ENCODE peak calls at places on chromosomes 7 and 10, in four cellular contexts. One of them, this sample, is unnamed. For H3K4me1, the result is how much of the 10 kb centered on the place peaks cover.

GRCh38 chr7:138097064-138097741 is 20.9 kb downstream of the AKR1D1 start:
- DNase-seq in HCT116: peak
- DNase-seq in K562: peak
- DNase-seq in HepG2: peak
- DNase-seq in this sample: no peak

GRCh38 chr10:43137701-43137970 is 609 bp upstream of the CSGALNACT2 start:
- DNase-seq in HCT116: no peak
- DNase-seq in K562: peak
- DNase-seq in HepG2: peak
- DNase-seq in this sample: no peak

GRCh38 chr10:101321073-101321472 is 32.9 kb upstream of the BTRC start:
- DNase-seq in HCT116: no peak
- DNase-seq in K562: no peak
- DNase-seq in HepG2: no peak
- DNase-seq in this sample: no peak

GRCh38 chr10:119859422-119860258 is 13.0 kb downstream of the MCMBP start:
- DNase-seq in HCT116: peak
- DNase-seq in K562: no peak
- DNase-seq in HepG2: peak
- DNase-seq in this sample: no peak

GRCh38 chr10:21627331-21627730 is 93.3 kb downstream of the MLLT10 start:
- DNase-seq in HCT116: no peak
- DNase-seq in K562: no peak
- DNase-seq in HepG2: no peak
- DNase-seq in this sample: no peak

GRCh38 chr10:32055478-32056135 is 618 bp downstream of the KIF5B start:
- DNase-seq in HCT116: no peak
- DNase-seq in K562: peak
- DNase-seq in HepG2: peak
- DNase-seq in this sample: no peak

GRCh38 chr10:121270906-121271305 is 327.3 kb downstream of the FGFR2 start:
- DNase-seq in HCT116: no peak
- DNase-seq in K562: no peak
- DNase-seq in HepG2: no peak
- DNase-seq in this sample: no peak

GRCh38 chr10:99394256-99394655 is 36.2 kb downstream of the GOT1 start:
- DNase-seq in HCT116: no peak
- DNase-seq in K562: no peak
- DNase-seq in HepG2: no peak
- DNase-seq in this sample: no peak

GRCh38 chr7:52723606-52724005 is 311.8 kb upstream of the POM121L12 start:
- DNase-seq in HCT116: no peak
- DNase-seq in K562: no peak
- DNase-seq in HepG2: no peak
- DNase-seq in this sample: no peak

GRCh38 chr10:3294919-3295318 is 122.3 kb upstream of the PITRM1 start:
- DNase-seq in HCT116: no peak
- DNase-seq in K562: no peak
- DNase-seq in HepG2: peak
- DNase-seq in this sample: no peak

GRCh38 chr10:101301111-101301731 is 52.7 kb upstream of the BTRC start:
- DNase-seq in HCT116: peak
- DNase-seq in K562: peak
- DNase-seq in HepG2: peak
- DNase-seq in this sample: no peak

GRCh38 chr10:103921750-103922195 is 3.8 kb upstream of the STN1 start:
- DNase-seq in HCT116: peak
- DNase-seq in K562: peak
- DNase-seq in HepG2: peak
- DNase-seq in this sample: no peak

GRCh38 chr7:142000244-142000643 is 4.6 kb downstream of the MGAM start:
- DNase-seq in HCT116: no peak
- DNase-seq in K562: no peak
- DNase-seq in HepG2: no peak
- DNase-seq in this sample: no peak

DNA sequence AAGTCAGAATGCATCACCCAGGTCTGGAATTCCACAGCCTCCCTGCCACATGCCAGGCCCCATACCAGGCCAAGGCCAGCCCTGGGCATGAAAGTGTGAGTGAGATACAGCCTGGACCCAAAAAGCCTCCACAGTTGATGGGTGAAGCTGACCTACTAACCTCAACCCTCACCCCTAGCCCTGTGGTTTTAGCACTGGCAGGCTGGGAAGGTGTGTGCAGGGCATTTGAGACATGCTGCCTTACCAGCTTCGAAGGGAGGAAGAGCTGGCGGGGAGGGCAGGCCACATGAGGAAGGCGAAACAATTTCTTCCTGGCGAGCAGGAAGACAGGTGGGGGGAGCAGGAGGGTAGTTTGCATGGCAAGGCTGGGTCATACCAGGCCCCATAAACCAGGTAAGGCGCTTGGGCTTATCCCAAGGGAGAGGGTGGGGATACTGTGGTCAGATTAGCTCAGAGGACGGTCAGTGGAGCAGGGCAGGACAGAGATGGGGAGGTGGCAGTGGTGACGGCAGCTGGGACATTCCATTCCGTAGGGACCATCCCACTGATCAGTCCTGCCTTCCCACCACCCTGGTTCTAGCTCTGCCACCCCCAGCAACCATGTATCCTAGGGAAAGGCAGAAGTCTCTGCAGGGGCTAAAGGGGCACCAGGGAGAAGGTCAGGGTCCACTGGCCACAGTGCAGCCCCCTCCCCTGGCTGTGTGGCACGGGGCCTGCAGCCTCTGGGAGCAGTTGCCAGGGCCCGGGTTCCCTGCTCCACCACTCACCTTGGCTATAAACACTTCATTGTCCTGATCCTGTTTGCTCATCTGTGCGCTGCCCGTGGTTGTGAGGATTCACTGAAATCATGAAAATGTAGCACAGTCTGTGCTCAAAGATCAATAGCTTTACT is 155.8 kb downstream of the NRF1 start:
- DNase-seq in HCT116: no peak
- DNase-seq in K562: no peak
- DNase-seq in HepG2: no peak
- DNase-seq in this sample: no peak
- TF ChIP-seq TCF7L2 in HCT116: no peak
- TF ChIP-seq TCF7L2 in K562: no peak
- TF ChIP-seq TCF7L2 in HepG2: no peak
- TF ChIP-seq TCF7L2 in this sample: no peak

GRCh38 chr10:5895365-5895764 is 5.3 kb downstream of the FBH1 start:
- DNase-seq in HCT116: no peak
- DNase-seq in K562: no peak
- DNase-seq in HepG2: no peak
- DNase-seq in this sample: no peak

GRCh38 chr10:5895804-5896203 is 5.8 kb downstream of the FBH1 start:
- DNase-seq in HCT116: no peak
- DNase-seq in K562: no peak
- DNase-seq in HepG2: no peak
- DNase-seq in this sample: no peak

GRCh38 chr10:5894458-5894857 is 4.4 kb downstream of the FBH1 start:
- DNase-seq in HCT116: no peak
- DNase-seq in K562: no peak
- DNase-seq in HepG2: no peak
- DNase-seq in this sample: no peak

GRCh38 chr10:5896208-5896607 is 6.2 kb downstream of the FBH1 start:
- DNase-seq in HCT116: no peak
- DNase-seq in K562: no peak
- DNase-seq in HepG2: no peak
- DNase-seq in this sample: no peak

GRCh38 chr10:5894873-5895272 is 4.8 kb downstream of the FBH1 start:
- DNase-seq in HCT116: no peak
- DNase-seq in K562: peak
- DNase-seq in HepG2: no peak
- DNase-seq in this sample: no peak
- H3K4me1 ChIP-seq in HCT116: under half
- H3K4me1 ChIP-seq in K562: half or more
- H3K4me1 ChIP-seq in HepG2: under half
- H3K4me1 ChIP-seq in this sample: under half

DNA sequence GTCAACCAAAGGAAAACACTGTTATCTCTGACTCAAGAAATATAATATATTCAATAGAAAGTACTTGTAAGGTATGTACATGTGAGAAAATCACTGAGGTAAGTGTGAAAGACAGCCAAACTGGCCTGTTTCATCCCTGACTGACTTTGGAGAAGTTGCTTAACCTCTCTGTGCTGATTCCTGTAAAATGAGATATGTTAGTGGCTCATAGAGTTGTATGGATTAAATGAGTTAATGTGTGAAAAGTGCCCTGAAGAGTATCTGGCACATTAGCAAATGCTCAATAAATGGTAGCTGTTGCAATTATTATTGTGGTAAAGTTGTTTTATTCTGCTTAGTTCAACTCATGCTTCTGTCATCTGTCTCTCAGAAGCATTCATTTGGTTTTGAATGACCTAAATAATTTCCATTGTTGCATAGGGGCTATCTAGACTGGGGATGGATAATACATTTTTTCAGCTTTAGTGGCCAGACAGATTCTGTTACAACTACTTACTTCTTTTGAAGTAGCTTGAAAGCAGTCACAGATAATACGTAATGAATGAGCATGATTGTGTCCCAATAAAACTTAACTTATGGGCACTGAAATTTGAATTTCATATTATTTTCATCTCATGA is 84.3 kb downstream of the SKAP2 start:
- DNase-seq in HCT116: no peak
- DNase-seq in K562: no peak
- DNase-seq in HepG2: no peak
- DNase-seq in this sample: no peak
- TF ChIP-seq TCF7L2 in HCT116: no peak
- TF ChIP-seq TCF7L2 in K562: no peak
- TF ChIP-seq TCF7L2 in HepG2: no peak
- TF ChIP-seq TCF7L2 in this sample: no peak

GRCh38 chr10:50554381-50554994 is 69.3 kb downstream of the SGMS1 start:
- DNase-seq in HCT116: no peak
- DNase-seq in K562: no peak
- DNase-seq in HepG2: no peak
- DNase-seq in this sample: no peak
- H3K4me1 ChIP-seq in HCT116: under half
- H3K4me1 ChIP-seq in K562: half or more
- H3K4me1 ChIP-seq in HepG2: under half
- H3K4me1 ChIP-seq in this sample: under half

GRCh38 chr7:144397086-144397485 is 6.4 kb downstream of the NOBOX start:
- DNase-seq in HCT116: no peak
- DNase-seq in K562: no peak
- DNase-seq in HepG2: no peak
- DNase-seq in this sample: no peak

GRCh38 chr7:144399946-144400345 is 3.5 kb downstream of the NOBOX start:
- DNase-seq in HCT116: no peak
- DNase-seq in K562: no peak
- DNase-seq in HepG2: no peak
- DNase-seq in this sample: no peak

GRCh38 chr7:144401490-144401889 is 2.0 kb downstream of the NOBOX start:
- DNase-seq in HCT116: no peak
- DNase-seq in K562: no peak
- DNase-seq in HepG2: no peak
- DNase-seq in this sample: no peak

GRCh38 chr7:144398911-144399310 is 4.6 kb downstream of the NOBOX start:
- DNase-seq in HCT116: no peak
- DNase-seq in K562: no peak
- DNase-seq in HepG2: no peak
- DNase-seq in this sample: no peak

DNA sequence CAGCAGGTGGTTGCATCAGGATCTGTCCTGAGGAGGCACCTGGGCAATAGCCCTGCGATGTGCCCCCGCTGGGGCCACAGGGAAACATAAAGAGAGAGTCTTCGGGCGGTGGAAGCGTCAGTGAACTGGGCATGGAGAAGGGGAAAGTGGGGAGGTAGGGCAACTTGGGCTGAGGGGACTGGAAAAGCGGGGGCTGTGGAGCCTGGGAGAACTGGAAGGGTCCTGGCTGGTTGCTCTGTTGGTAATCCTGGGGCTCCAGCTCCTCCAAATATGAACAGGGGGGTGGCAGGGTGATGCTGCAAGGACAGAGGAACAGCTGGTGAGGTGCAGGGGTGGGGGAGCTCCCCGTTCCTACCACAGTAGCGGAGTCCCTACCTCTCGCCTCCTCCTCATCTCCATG is 5.2 kb downstream of the NOBOX start:
- DNase-seq in HCT116: no peak
- DNase-seq in K562: no peak
- DNase-seq in HepG2: no peak
- DNase-seq in this sample: no peak
- TF ChIP-seq TCF7L2 in HCT116: no peak
- TF ChIP-seq TCF7L2 in K562: no peak
- TF ChIP-seq TCF7L2 in HepG2: no peak
- TF ChIP-seq TCF7L2 in this sample: no peak

This sample was measured in Panc1.